ENCODE peak calls at places on chromosomes 2 and 18, in four cellular contexts. N is AG04449, S is HT-29, Q is A549. W is an unnamed sample.

GRCh38 chr2:53490659-53491058 is 276.9 kb upstream of the CHAC2 start:
- DNase-seq in S (no peak), Q (peak), N (no peak), W (peak)

GRCh38 chr2:144554811-144555210 is 34.9 kb upstream of the ZEB2 start:
- DNase-seq in N (no peak), Q (no peak), S (peak), W (no peak)

GRCh38 chr2:112957511-112957910 is 20.3 kb upstream of the IL36G start:
- DNase-seq in N (no peak), Q (no peak), S (no peak), W (no peak)

GRCh38 chr2:219284501-219285347 is 5.6 kb downstream of the DNAJB2 start:
- DNase-seq in S (no peak), N (no peak), Q (no peak), W (no peak)

GRCh38 chr2:216108310-216108966 is 710 bp upstream of the XRCC5 start:
- DNase-seq in N (no peak), Q (no peak), S (peak), W (no peak)

GRCh38 chr18:35949903-35950627 is 22.4 kb upstream of the RMP24 start:
- DNase-seq in S (peak), Q (peak), N (no peak), W (no peak)

GRCh38 chr2:240989451-240990265 is 8.8 kb upstream of the SNED1 start:
- DNase-seq in Q (peak), S (peak), N (no peak), W (no peak)

GRCh38 chr2:108616731-108617161 is 82.5 kb downstream of the LIMS1 start:
- DNase-seq in Q (no peak), N (no peak), S (peak), W (no peak)

GRCh38 chr2:100615886-100616285 is 53.1 kb downstream of the PDCL3 start:
- DNase-seq in Q (no peak), N (no peak), S (no peak), W (no peak)